ENCODE peak calls at places on chromosomes 6 and 20, in nine cellular contexts. L, F, M, Y, X, K, C, U and V are unnamed samples.

GRCh38 chr6:144055121-144055931 is 40.0 kb downstream of the SF3B5 start:
- DNase-seq in L (no peak), F (no peak), M (no peak), Y (no peak), X (no peak), K (no peak), C (no peak), U (no peak), V (no peak)

GRCh38 chr6:36695414-36695813 is 2.2 kb upstream of the RAB44 start:
- DNase-seq in L (no peak), F (no peak), M (no peak), Y (no peak), X (no peak), K (no peak), C (no peak), U (no peak), V (no peak)

GRCh38 chr6:25898289-25898977 is 24.4 kb upstream of the SLC17A3 start:
- DNase-seq in L (no peak), F (no peak), M (no peak), Y (no peak), X (no peak), K (no peak), C (no peak), U (no peak), V (no peak)

GRCh38 chr6:108673602-108674001 is 112.9 kb downstream of the FOXO3 start:
- DNase-seq in L (no peak), F (no peak), M (no peak), Y (no peak), X (no peak), K (no peak), C (peak), U (peak), V (peak)

GRCh38 chr6:34447381-34447780 is 18.5 kb upstream of the PACSIN1 start:
- DNase-seq in L (no peak), F (no peak), M (no peak), Y (no peak), X (no peak), K (no peak), C (no peak), U (no peak), V (no peak)

GRCh38 chr20:44364780-44365179 is 9.3 kb downstream of the HNF4A start:
- DNase-seq in L (no peak), F (no peak), M (no peak), Y (no peak), X (no peak), K (no peak), C (no peak), U (no peak), V (no peak)

GRCh38 chr6:15308445-15309213 is 62.8 kb downstream of the JARID2 start:
- DNase-seq in L (no peak), F (peak), M (no peak), Y (no peak), X (no peak), K (no peak), C (no peak), U (no peak), V (no peak)

GRCh38 chr6:157891544-157892362 is 68.7 kb downstream of the SNX9 start:
- DNase-seq in L (no peak), F (no peak), M (no peak), Y (no peak), X (no peak), K (no peak), C (no peak), U (no peak), V (no peak)

GRCh38 chr6:22880686-22881433 is 311.5 kb downstream of the HDGFL1 start:
- DNase-seq in L (no peak), F (peak), M (no peak), Y (no peak), X (peak), K (peak), C (peak), U (no peak), V (peak)

GRCh38 chr6:21749754-21750153 is 156.2 kb downstream of the SOX4 start:
- DNase-seq in L (no peak), F (no peak), M (no peak), Y (no peak), X (no peak), K (no peak), C (no peak), U (no peak), V (no peak)

GRCh38 chr20:50690979-50691584 is at the start of gene RIPOR3:
- DNase-seq in L (peak), F (no peak), M (no peak), Y (peak), X (no peak), K (no peak), C (no peak), U (peak), V (no peak)

GRCh38 chr20:16143596-16143995 is 429.7 kb downstream of the KIF16B start:
- DNase-seq in L (no peak), F (no peak), M (no peak), Y (no peak), X (no peak), K (no peak), C (no peak), U (no peak), V (no peak)

GRCh38 chr6:75409286-75409685 is 84.3 kb downstream of the FILIP1 start:
- DNase-seq in L (no peak), F (no peak), M (no peak), Y (no peak), X (no peak), K (no peak), C (no peak), U (no peak), V (no peak)

GRCh38 chr6:51028271-51028670 is 209.6 kb downstream of the TFAP2B start:
- DNase-seq in L (no peak), F (no peak), M (no peak), Y (no peak), X (no peak), K (no peak), C (no peak), U (no peak), V (peak)

GRCh38 chr6:129893513-129894098 is 32.5 kb upstream of the TMEM244 start:
- DNase-seq in L (no peak), F (peak), M (no peak), Y (no peak), X (peak), K (no peak), C (no peak), U (no peak), V (peak)

GRCh38 chr6:26232950-26233607 is 131.9 kb upstream of the BTN3A2 start:
- DNase-seq in L (no peak), F (peak), M (no peak), Y (no peak), X (no peak), K (no peak), C (peak), U (no peak), V (peak)

GRCh38 chr6:101605874-101606273 is 212.4 kb downstream of the GRIK2 start:
- DNase-seq in L (no peak), F (no peak), M (no peak), Y (no peak), X (no peak), K (no peak), C (peak), U (no peak), V (peak)

GRCh38 chr20:44113642-44113945 is 73.4 kb downstream of the JPH2 start:
- DNase-seq in L (no peak), F (no peak), M (no peak), Y (no peak), X (no peak), K (no peak), C (no peak), U (no peak), V (no peak)

GRCh38 chr6:142835787-142836186 is 109.2 kb downstream of the HIVEP2 start:
- DNase-seq in L (no peak), F (no peak), M (no peak), Y (no peak), X (no peak), K (no peak), C (no peak), U (no peak), V (no peak)

GRCh38 chr20:49914310-49915117 is 815 bp downstream of the SPATA2 start:
- DNase-seq in L (peak), F (no peak), M (peak), Y (peak), X (no peak), K (no peak), C (no peak), U (no peak), V (peak)

GRCh38 chr20:12715371-12715770 is 293.4 kb upstream of the SPTLC3 start:
- DNase-seq in L (no peak), F (no peak), M (no peak), Y (no peak), X (no peak), K (no peak), C (no peak), U (no peak), V (peak)

GRCh38 chr20:10239954-10240353 is 21.3 kb downstream of the SNAP25 start:
- DNase-seq in L (no peak), F (peak), M (no peak), Y (peak), X (no peak), K (no peak), C (peak), U (peak), V (peak)

GRCh38 chr20:48615871-48616270 is 211.9 kb downstream of the PREX1 start:
- DNase-seq in L (no peak), F (no peak), M (no peak), Y (no peak), X (no peak), K (no peak), C (no peak), U (no peak), V (no peak)

GRCh38 chr6:111871207-111871606 is 2.0 kb downstream of the FYN start:
- DNase-seq in L (no peak), F (no peak), M (no peak), Y (no peak), X (no peak), K (no peak), C (no peak), U (no peak), V (no peak)

GRCh38 chr6:26029857-26030653 is 57.2 kb upstream of the HFE start:
- DNase-seq in L (no peak), F (no peak), M (no peak), Y (no peak), X (no peak), K (no peak), C (no peak), U (no peak), V (no peak)

GRCh38 chr6:139028242-139028657 is 295 bp upstream of the ABRACL start:
- DNase-seq in L (no peak), F (no peak), M (no peak), Y (no peak), X (no peak), K (no peak), C (no peak), U (no peak), V (peak)

GRCh38 chr20:17896771-17897369 is 71.7 kb downstream of the SNX5 start:
- DNase-seq in L (no peak), F (no peak), M (no peak), Y (no peak), X (no peak), K (no peak), C (no peak), U (no peak), V (no peak)

GRCh38 chr20:33732166-33732970 is 572 bp downstream of the ZNF341 start:
- DNase-seq in L (no peak), F (no peak), M (no peak), Y (peak), X (no peak), K (no peak), C (peak), U (peak), V (peak)

GRCh38 chr6:7747901-7748504 is 22.1 kb downstream of the BMP6 start:
- DNase-seq in L (no peak), F (no peak), M (no peak), Y (no peak), X (no peak), K (no peak), C (no peak), U (no peak), V (no peak)

GRCh38 chr6:136582702-136583471 is 32.7 kb upstream of the MAP7 start:
- DNase-seq in L (no peak), F (peak), M (no peak), Y (no peak), X (peak), K (peak), C (no peak), U (no peak), V (peak)
- TF ChIP-seq CTCF in L (peak), F (peak), M (peak), Y (peak), X (peak), K (peak), C (no peak), U (no peak), V (peak)

DNA sequence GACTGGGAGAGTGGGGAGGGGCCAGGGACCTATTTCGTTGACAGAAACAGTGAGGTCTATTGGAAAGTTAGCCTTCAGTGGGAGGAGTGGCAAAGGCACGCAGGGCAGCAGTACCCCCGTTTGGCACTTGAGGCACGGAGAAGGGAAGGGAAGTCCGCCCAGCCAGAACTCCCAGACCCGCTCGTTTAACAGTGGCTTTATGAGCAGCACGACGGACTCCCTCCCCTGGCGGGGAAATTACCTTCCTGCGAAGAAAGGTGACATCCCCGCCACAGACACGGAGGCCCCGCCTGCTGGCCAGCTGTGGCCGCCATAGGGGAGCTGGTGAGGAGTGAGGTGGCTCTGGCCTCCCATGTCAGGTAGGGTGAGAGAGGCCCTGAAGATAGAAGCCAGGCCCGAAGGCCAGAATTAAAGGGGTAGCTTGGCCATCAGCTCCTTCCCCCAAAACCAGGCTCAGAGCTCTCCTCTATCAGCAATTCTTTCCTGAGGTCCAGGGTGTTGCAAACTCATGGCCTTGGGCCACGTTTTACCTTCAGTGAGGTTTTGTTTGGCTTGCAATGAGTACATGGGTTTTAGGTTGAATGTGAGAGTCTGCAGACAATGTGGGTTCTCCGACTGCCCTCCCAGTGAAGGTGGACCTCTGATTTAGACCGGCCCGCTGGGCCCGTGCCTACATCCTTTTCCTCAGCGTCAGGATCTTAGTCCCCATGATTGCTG is 123.7 kb downstream of the MRPL14 start:
- DNase-seq in L (peak), F (no peak), M (peak), Y (no peak), X (no peak), K (no peak), C (no peak), U (no peak), V (no peak)
- TF ChIP-seq CTCF in L (no peak), F (no peak), M (no peak), Y (no peak), X (no peak), K (peak), C (no peak), U (no peak), V (no peak)

DNA sequence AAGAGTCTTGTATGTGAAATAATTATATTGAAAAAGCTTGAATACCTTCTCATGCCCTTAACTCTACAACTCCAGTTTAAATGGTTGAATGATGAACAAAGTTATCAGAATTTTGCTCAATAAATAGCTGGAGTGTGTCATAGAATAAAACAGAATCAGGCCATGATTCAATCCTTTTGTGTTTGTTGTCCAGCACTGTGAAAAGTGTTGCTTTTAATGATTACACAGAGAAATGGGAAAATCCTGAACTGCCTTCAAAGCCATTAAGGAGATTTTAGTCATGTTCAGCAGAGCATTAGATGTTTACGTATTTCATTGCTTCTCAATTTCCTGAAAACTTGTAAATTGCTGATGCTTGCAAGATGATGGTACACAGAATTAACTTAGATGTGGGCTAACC is 262.9 kb upstream of the BTBD3 start:
- DNase-seq in L (no peak), F (no peak), M (no peak), Y (no peak), X (no peak), K (no peak), C (no peak), U (no peak), V (no peak)
- TF ChIP-seq CTCF in L (no peak), F (no peak), M (no peak), Y (no peak), X (no peak), K (no peak), C (no peak), U (no peak), V (no peak)

DNA sequence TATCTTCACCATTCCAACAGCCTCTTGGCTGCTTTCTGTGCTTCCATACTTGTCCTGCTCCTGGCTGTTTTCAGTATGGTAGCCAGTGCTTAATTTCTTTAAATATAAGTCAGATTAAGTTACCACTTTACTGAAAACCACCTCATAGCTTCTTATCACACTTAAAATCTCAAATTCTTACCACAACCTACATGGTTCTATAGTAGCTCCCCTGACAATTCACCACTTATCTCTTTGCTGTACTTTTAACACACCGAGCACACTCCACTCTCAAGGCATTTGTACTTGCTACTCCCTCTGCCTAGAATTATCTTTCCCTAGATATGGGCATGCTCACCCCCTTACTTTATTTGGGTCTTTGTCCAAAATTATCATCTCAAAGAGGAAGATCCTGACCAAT is 369.0 kb downstream of the TENT5A start:
- DNase-seq in L (no peak), F (no peak), M (no peak), Y (no peak), X (no peak), K (no peak), C (no peak), U (no peak), V (no peak)
- TF ChIP-seq CTCF in L (no peak), F (no peak), M (no peak), Y (no peak), X (no peak), K (no peak), C (no peak), U (no peak), V (no peak)

DNA sequence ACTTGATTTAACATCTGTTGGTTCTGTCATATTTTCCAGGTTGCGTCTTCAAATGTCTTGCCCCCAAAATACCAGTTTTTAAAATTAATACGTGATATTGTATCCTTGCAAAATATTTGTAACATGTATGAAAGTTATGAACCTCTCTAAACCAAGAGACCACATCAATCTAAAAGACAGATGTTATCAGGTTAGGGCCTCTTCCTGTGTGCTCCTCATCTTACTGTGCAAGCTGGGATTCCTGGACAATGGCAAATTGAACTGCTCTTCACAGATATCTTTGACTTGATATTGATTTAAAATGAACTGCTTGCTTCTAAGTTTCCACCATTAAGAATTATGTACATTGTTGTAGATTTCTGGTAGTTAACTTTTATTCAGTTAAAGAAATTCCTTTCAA is 9.6 kb downstream of the TMEM239 start:
- DNase-seq in L (no peak), F (no peak), M (no peak), Y (no peak), X (no peak), K (no peak), C (no peak), U (no peak), V (no peak)
- TF ChIP-seq CTCF in L (no peak), F (no peak), M (no peak), Y (no peak), X (no peak), K (no peak), C (no peak), U (no peak), V (no peak)

GRCh38 chr6:95128439-95128838 is 448.9 kb upstream of the MANEA start:
- DNase-seq in L (no peak), F (no peak), M (no peak), Y (no peak), X (no peak), K (no peak), C (no peak), U (no peak), V (no peak)

GRCh38 chr6:95133578-95133977 is 443.8 kb upstream of the MANEA start:
- DNase-seq in L (peak), F (no peak), M (no peak), Y (no peak), X (no peak), K (no peak), C (peak), U (no peak), V (peak)
- TF ChIP-seq CTCF in L (no peak), F (peak), M (no peak), Y (no peak), X (no peak), K (no peak), C (no peak), U (no peak), V (peak)

GRCh38 chr6:131413831-131414191 is 159.2 kb upstream of the ARG1 start:
- DNase-seq in L (no peak), F (no peak), M (no peak), Y (no peak), X (no peak), K (no peak), C (no peak), U (no peak), V (no peak)

GRCh38 chr6:131410785-131411184 is 162.2 kb upstream of the ARG1 start:
- DNase-seq in L (no peak), F (no peak), M (no peak), Y (no peak), X (no peak), K (no peak), C (no peak), U (no peak), V (no peak)

GRCh38 chr6:131413191-131413830 is 159.7 kb upstream of the ARG1 start:
- DNase-seq in L (no peak), F (no peak), M (no peak), Y (no peak), X (no peak), K (no peak), C (no peak), U (no peak), V (peak)
- TF ChIP-seq CTCF in L (no peak), F (no peak), M (no peak), Y (no peak), X (no peak), K (no peak), C (no peak), U (no peak), V (no peak)